ENCODE peak calls at places on chromosomes 6 and 20, in four cellular contexts. One of them, this sample, is unnamed.
A peak's percentile ranks its signal among the peaks of the same experiment; 100 is the strongest.

GRCh38 chr6:33080127-33081089 is 4.6 kb downstream of the HLA-DPB1 start:
- DNase-seq in hippocampal formation: peak; percentile 22
- DNase-seq in DMS 273 treated with DMSO at 0.1 percent for 48 hours: no peak
- DNase-seq in stimulated activated CD8-positive, alpha-beta memory T cell treated with anti-CD3 and anti-CD28 coated beads, Interleukin-4, amount 100 ng/mL, for 1 hour: no peak
- DNase-seq in this sample: peak; percentile 83

GRCh38 chr6:46472243-46472642 is 19.0 kb downstream of the RCAN2 start:
- DNase-seq in hippocampal formation: no peak
- DNase-seq in DMS 273 treated with DMSO at 0.1 percent for 48 hours: no peak
- DNase-seq in stimulated activated CD8-positive, alpha-beta memory T cell treated with anti-CD3 and anti-CD28 coated beads, Interleukin-4, amount 100 ng/mL, for 1 hour: no peak
- DNase-seq in this sample: no peak

GRCh38 chr6:72461144-72461543 is 160.7 kb upstream of the KCNQ5 start:
- DNase-seq in hippocampal formation: no peak
- DNase-seq in DMS 273 treated with DMSO at 0.1 percent for 48 hours: no peak
- DNase-seq in stimulated activated CD8-positive, alpha-beta memory T cell treated with anti-CD3 and anti-CD28 coated beads, Interleukin-4, amount 100 ng/mL, for 1 hour: no peak
- DNase-seq in this sample: no peak

GRCh38 chr6:14464049-14464448 is 346.5 kb downstream of the CD83 start:
- DNase-seq in hippocampal formation: no peak
- DNase-seq in DMS 273 treated with DMSO at 0.1 percent for 48 hours: peak; percentile 64
- DNase-seq in stimulated activated CD8-positive, alpha-beta memory T cell treated with anti-CD3 and anti-CD28 coated beads, Interleukin-4, amount 100 ng/mL, for 1 hour: no peak
- DNase-seq in this sample: no peak

GRCh38 chr20:44683263-44684046 is 31.7 kb upstream of the CCN5 start:
- DNase-seq in hippocampal formation: no peak
- DNase-seq in DMS 273 treated with DMSO at 0.1 percent for 48 hours: peak; percentile 16
- DNase-seq in stimulated activated CD8-positive, alpha-beta memory T cell treated with anti-CD3 and anti-CD28 coated beads, Interleukin-4, amount 100 ng/mL, for 1 hour: no peak
- DNase-seq in this sample: no peak

GRCh38 chr20:21074605-21075336 is 31.4 kb downstream of the LINC00237 start:
- DNase-seq in hippocampal formation: no peak
- DNase-seq in DMS 273 treated with DMSO at 0.1 percent for 48 hours: no peak
- DNase-seq in stimulated activated CD8-positive, alpha-beta memory T cell treated with anti-CD3 and anti-CD28 coated beads, Interleukin-4, amount 100 ng/mL, for 1 hour: no peak
- DNase-seq in this sample: no peak

GRCh38 chr20:49821850-49822249 is 9.2 kb downstream of the SLC9A8 start:
- DNase-seq in hippocampal formation: no peak
- DNase-seq in DMS 273 treated with DMSO at 0.1 percent for 48 hours: no peak
- DNase-seq in stimulated activated CD8-positive, alpha-beta memory T cell treated with anti-CD3 and anti-CD28 coated beads, Interleukin-4, amount 100 ng/mL, for 1 hour: no peak
- DNase-seq in this sample: no peak

GRCh38 chr20:17617212-17617867 is 47.5 kb downstream of the DSTN start:
- DNase-seq in hippocampal formation: peak; percentile 58
- DNase-seq in DMS 273 treated with DMSO at 0.1 percent for 48 hours: no peak
- DNase-seq in stimulated activated CD8-positive, alpha-beta memory T cell treated with anti-CD3 and anti-CD28 coated beads, Interleukin-4, amount 100 ng/mL, for 1 hour: no peak
- DNase-seq in this sample: peak; percentile 85

GRCh38 chr6:149862901-149863595 is 1.1 kb downstream of the LRP11 start:
- DNase-seq in hippocampal formation: peak; percentile 71
- DNase-seq in DMS 273 treated with DMSO at 0.1 percent for 48 hours: no peak
- DNase-seq in stimulated activated CD8-positive, alpha-beta memory T cell treated with anti-CD3 and anti-CD28 coated beads, Interleukin-4, amount 100 ng/mL, for 1 hour: no peak
- DNase-seq in this sample: peak; percentile 90

GRCh38 chr6:83518946-83519489 is 6.7 kb downstream of the PRSS35 start:
- DNase-seq in hippocampal formation: no peak
- DNase-seq in DMS 273 treated with DMSO at 0.1 percent for 48 hours: no peak
- DNase-seq in stimulated activated CD8-positive, alpha-beta memory T cell treated with anti-CD3 and anti-CD28 coated beads, Interleukin-4, amount 100 ng/mL, for 1 hour: no peak
- DNase-seq in this sample: no peak

GRCh38 chr6:164208371-164208770 is 793.9 kb downstream of the QKI start:
- DNase-seq in hippocampal formation: no peak
- DNase-seq in DMS 273 treated with DMSO at 0.1 percent for 48 hours: no peak
- DNase-seq in stimulated activated CD8-positive, alpha-beta memory T cell treated with anti-CD3 and anti-CD28 coated beads, Interleukin-4, amount 100 ng/mL, for 1 hour: no peak
- DNase-seq in this sample: no peak

GRCh38 chr20:15236812-15237211 is 899.4 kb upstream of the FLRT3 start:
- DNase-seq in hippocampal formation: no peak
- DNase-seq in DMS 273 treated with DMSO at 0.1 percent for 48 hours: peak; percentile 43
- DNase-seq in stimulated activated CD8-positive, alpha-beta memory T cell treated with anti-CD3 and anti-CD28 coated beads, Interleukin-4, amount 100 ng/mL, for 1 hour: no peak
- DNase-seq in this sample: peak; percentile 24

GRCh38 chr20:50723672-50724071 is 7.7 kb upstream of the PARD6B start:
- DNase-seq in hippocampal formation: no peak
- DNase-seq in DMS 273 treated with DMSO at 0.1 percent for 48 hours: no peak
- DNase-seq in stimulated activated CD8-positive, alpha-beta memory T cell treated with anti-CD3 and anti-CD28 coated beads, Interleukin-4, amount 100 ng/mL, for 1 hour: no peak
- DNase-seq in this sample: no peak

GRCh38 chr6:40960784-40961430 is 78.1 kb downstream of the UNC5CL start:
- DNase-seq in hippocampal formation: no peak
- DNase-seq in DMS 273 treated with DMSO at 0.1 percent for 48 hours: peak; percentile 6
- DNase-seq in stimulated activated CD8-positive, alpha-beta memory T cell treated with anti-CD3 and anti-CD28 coated beads, Interleukin-4, amount 100 ng/mL, for 1 hour: no peak
- DNase-seq in this sample: no peak